ENCODE peak calls at places on chromosomes 7 and 10, in nine cellular contexts. V is H54; K is HT-29; J is astrocyte of the hippocampus; G is NCI-H1092 treated with DMSO at 0.1 percent for 48 hours; H is Ammon's horn; A is KG1; W is activated naive CD4-positive, alpha-beta T cell treated with anti-CD3 and anti-CD28 coated beads for 36 hours; X is right atrium auricular region. U is an unnamed sample.

GRCh38 chr7:22429386-22429785 is 70.6 kb downstream of the STEAP1B start:
- DNase-seq in V (no peak), K (no peak), J (no peak), G (no peak), H (no peak), A (no peak), W (no peak), X (no peak), U (no peak)

GRCh38 chr10:28332699-28333098 is 29.8 kb upstream of the MPP7 start:
- DNase-seq in V (no peak), K (no peak), J (no peak), G (no peak), H (no peak), A (no peak), W (no peak), X (no peak), U (no peak)

GRCh38 chr10:5125315-5126044 is 31.3 kb downstream of the AKR1C3 start:
- DNase-seq in V (no peak), K (no peak), J (no peak), G (no peak), H (no peak), A (no peak), W (no peak), X (no peak), U (no peak)

GRCh38 chr7:108146070-108146842 is 16.1 kb upstream of the LAMB4 start:
- DNase-seq in V (peak), K (peak), J (peak), G (peak), H (peak), A (no peak), W (peak), X (peak), U (peak)

GRCh38 chr7:124155400-124156022 is 122.6 kb upstream of the TMEM229A start:
- DNase-seq in V (no peak), K (peak), J (peak), G (peak), H (peak), A (peak), W (no peak), X (no peak), U (no peak)

GRCh38 chr7:6250364-6250833 is 22.0 kb downstream of the CYTH3 start:
- DNase-seq in V (no peak), K (no peak), J (no peak), G (no peak), H (no peak), A (no peak), W (peak), X (no peak), U (no peak)

GRCh38 chr10:35324196-35324595 is 12.1 kb upstream of the CCNY start:
- DNase-seq in V (no peak), K (no peak), J (peak), G (no peak), H (no peak), A (no peak), W (no peak), X (no peak), U (no peak)

GRCh38 chr7:34759477-34760125 is 101.6 kb downstream of the NPSR1 start:
- DNase-seq in V (no peak), K (peak), J (peak), G (peak), H (peak), A (no peak), W (no peak), X (no peak), U (peak)

GRCh38 chr7:2724453-2725177 is 36.6 kb downstream of the AMZ1 start:
- DNase-seq in V (no peak), K (no peak), J (no peak), G (no peak), H (no peak), A (no peak), W (no peak), X (no peak), U (no peak)

GRCh38 chr7:71283802-71284201 is 151.9 kb downstream of the GALNT17 start:
- DNase-seq in V (no peak), K (no peak), J (no peak), G (no peak), H (no peak), A (no peak), W (no peak), X (no peak), U (no peak)

GRCh38 chr10:94125856-94126255 is 132.1 kb downstream of the PLCE1 start:
- DNase-seq in V (no peak), K (no peak), J (peak), G (no peak), H (no peak), A (no peak), W (no peak), X (no peak), U (no peak)

GRCh38 chr10:129035052-129035805 is 431.8 kb upstream of the MGMT start:
- DNase-seq in V (no peak), K (no peak), J (peak), G (no peak), H (no peak), A (peak), W (peak), X (no peak), U (no peak)

GRCh38 chr10:128095023-128095752 is 31.0 kb downstream of the MKI67 start:
- DNase-seq in V (no peak), K (peak), J (no peak), G (no peak), H (no peak), A (no peak), W (peak), X (no peak), U (no peak)

GRCh38 chr7:127377425-127377824 is 15.1 kb downstream of the ZNF800 start:
- DNase-seq in V (no peak), K (no peak), J (no peak), G (no peak), H (no peak), A (no peak), W (no peak), X (no peak), U (no peak)

GRCh38 chr7:72805526-72806494 is 22.2 kb downstream of the TYW1B start:
- DNase-seq in V (no peak), K (no peak), J (peak), G (no peak), H (no peak), A (no peak), W (no peak), X (no peak), U (no peak)

GRCh38 chr7:126001344-126001743 is 1071.7 kb upstream of the POT1 start:
- DNase-seq in V (no peak), K (no peak), J (no peak), G (no peak), H (no peak), A (no peak), W (no peak), X (no peak), U (no peak)

GRCh38 chr7:2403718-2404648 is 572 bp downstream of the CHST12 start:
- DNase-seq in V (peak), K (peak), J (peak), G (peak), H (peak), A (no peak), W (no peak), X (peak), U (peak)

GRCh38 chr10:51683031-51683830 is 16.2 kb downstream of the CSTF2T start:
- DNase-seq in V (no peak), K (no peak), J (peak), G (no peak), H (no peak), A (no peak), W (no peak), X (no peak), U (no peak)

GRCh38 chr10:61937631-61938284 is 36.3 kb downstream of the ARID5B start:
- DNase-seq in V (no peak), K (peak), J (peak), G (no peak), H (peak), A (no peak), W (no peak), X (no peak), U (no peak)

GRCh38 chr10:99528256-99528866 is 4.4 kb upstream of the NKX2-3 start:
- DNase-seq in V (no peak), K (no peak), J (no peak), G (no peak), H (no peak), A (no peak), W (no peak), X (no peak), U (no peak)

U was measured in iPS-NIHi11.